ENCODE peak calls at places on chromosome 1, in four cellular contexts. C, S, J and I are unnamed samples.

GRCh38 chr1:173867141-173867752 is 542 bp downstream of the GAS5 start:
- DNase-seq in J (no peak), S (no peak), C (no peak), I (no peak)

GRCh38 chr1:177945943-177946650 is 23.8 kb downstream of the SEC16B start:
- DNase-seq in J (peak; percentile 38), S (no peak), C (peak; percentile 72), I (peak; percentile 47)

GRCh38 chr1:79441243-79441642 is 434.7 kb upstream of the ADGRL4 start:
- DNase-seq in C (no peak), J (no peak), S (no peak), I (no peak)

GRCh38 chr1:241424480-241424971 is 67.5 kb upstream of the RGS7 start:
- DNase-seq in S (no peak), C (no peak), J (no peak), I (no peak)

GRCh38 chr1:61049850-61050540 is 32.4 kb upstream of the NFIA start:
- DNase-seq in S (peak; percentile 50), C (peak; percentile 93), J (peak; percentile 51), I (peak; percentile 88)

GRCh38 chr1:177306981-177307380 is 136.2 kb downstream of the BRINP2 start:
- DNase-seq in C (no peak), S (no peak), J (no peak), I (no peak)

GRCh38 chr1:246798606-246799496 is 74.6 kb downstream of the SCCPDH start:
- DNase-seq in J (no peak), C (no peak), S (no peak), I (no peak)

GRCh38 chr1:41580021-41580420 is 95.5 kb upstream of the EDN2 start:
- DNase-seq in C (no peak), J (no peak), S (no peak), I (no peak)

GRCh38 chr1:19042675-19043578 is 86.5 kb upstream of the IFFO2 start:
- DNase-seq in C (no peak), J (no peak), S (no peak), I (no peak)

GRCh38 chr1:246271516-246271915 is 235.6 kb downstream of the SMYD3 start:
- DNase-seq in J (no peak), C (no peak), S (no peak), I (no peak)

GRCh38 chr1:234515411-234515810 is 36.4 kb upstream of the TARBP1 start:
- DNase-seq in J (no peak), C (no peak), S (no peak), I (no peak)

GRCh38 chr1:179025975-179026812 is 500 bp downstream of the FAM20B start:
- DNase-seq in S (no peak), C (peak; percentile 52), J (peak; percentile 63), I (peak; percentile 60)

GRCh38 chr1:115557715-115558114 is 84.1 kb upstream of the VANGL1 start:
- DNase-seq in J (no peak), C (no peak), S (no peak), I (no peak)

GRCh38 chr1:96374076-96374762 is 347.4 kb upstream of the PTBP2 start:
- DNase-seq in C (peak; percentile 57), S (no peak), J (no peak), I (no peak)

GRCh38 chr1:177586429-177586828 is 383.4 kb downstream of the SEC16B start:
- DNase-seq in C (peak; percentile 56), S (no peak), J (no peak), I (no peak)

GRCh38 chr1:89754518-89754917 is 66.3 kb upstream of the LRRC8D start:
- DNase-seq in S (no peak), J (no peak), C (no peak), I (no peak)

GRCh38 chr1:205933672-205934618 is 9.3 kb downstream of the SLC26A9 start:
- DNase-seq in S (no peak), J (no peak), C (peak; percentile 84), I (peak; percentile 84)

GRCh38 chr1:172360511-172360910 is 60.0 kb upstream of the C1orf105 start:
- DNase-seq in J (no peak), C (peak; percentile 19), S (no peak), I (no peak)

GRCh38 chr1:236760480-236760879 is 34.6 kb upstream of the MTR start:
- DNase-seq in C (no peak), J (no peak), S (no peak), I (no peak)

GRCh38 chr1:92483442-92484170 is 3.1 kb downstream of the GFI1 start:
- DNase-seq in S (no peak), C (no peak), J (peak; percentile 42), I (no peak)

GRCh38 chr1:157626099-157626498 is 28.2 kb upstream of the FCRL4 start:
- DNase-seq in C (no peak), S (no peak), J (peak; percentile 8), I (no peak)

GRCh38 chr1:39522661-39523567 is 31.5 kb downstream of the BMP8A start:
- DNase-seq in S (no peak), J (no peak), C (no peak), I (no peak)

GRCh38 chr1:87265786-87266185 is 62.9 kb upstream of the LMO4 start:
- DNase-seq in C (no peak), S (no peak), J (no peak), I (no peak)

GRCh38 chr1:186424539-186424938 is 36.4 kb downstream of the PDC start:
- DNase-seq in C (no peak), S (no peak), J (no peak), I (no peak)

GRCh38 chr1:152037920-152038658 is 1.3 kb upstream of the S100A11 start:
- DNase-seq in C (no peak), S (no peak), J (no peak), I (no peak)

GRCh38 chr1:152034324-152034653 is 2.5 kb downstream of the S100A11 start:
- DNase-seq in S (no peak), J (no peak), C (no peak), I (no peak)

GRCh38 chr1:152035406-152036315 is 1.1 kb downstream of the S100A11 start:
- DNase-seq in C (peak; percentile 63), S (no peak), J (no peak), I (no peak)

GRCh38 chr1:152036316-152037216 is at the start of gene S100A11:
- DNase-seq in J (peak; percentile 40), C (peak; percentile 73), S (peak; percentile 27), I (peak; percentile 67)

GRCh38 chr1:152034654-152035405 is 2.0 kb downstream of the S100A11 start:
- DNase-seq in C (peak; percentile 60), J (no peak), S (no peak), I (peak; percentile 53)
- TF ChIP-seq POLR2A in C (peak; percentile 25), J (no peak), S (peak; percentile 7), I (no peak)

DNA sequence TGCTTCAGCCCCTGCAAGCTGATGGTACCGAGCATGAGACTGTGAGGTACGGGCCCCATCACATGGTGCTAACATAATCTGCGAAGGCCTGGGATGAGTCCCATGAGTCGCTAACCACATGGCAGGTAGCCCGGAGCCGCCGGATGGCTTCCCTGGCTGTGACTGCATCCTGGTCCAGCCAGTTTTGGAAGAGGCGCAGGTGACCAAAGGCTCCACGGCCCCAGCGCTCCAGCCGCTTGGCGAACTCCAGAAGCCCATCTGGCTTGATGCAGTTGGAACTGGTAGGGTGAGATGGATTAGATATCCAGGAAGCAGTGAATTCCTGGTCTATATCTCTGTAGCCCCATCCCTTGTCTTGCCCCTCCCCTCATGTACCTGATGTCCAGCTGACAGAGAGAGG is 24.6 kb downstream of the LRRC41 start:
- DNase-seq in C (no peak), J (no peak), S (no peak), I (no peak)
- TF ChIP-seq POLR2A in C (no peak), J (no peak), S (no peak), I (no peak)

GRCh38 chr1:67688526-67689219 is 3.7 kb downstream of the GADD45A start:
- DNase-seq in C (no peak), J (no peak), S (no peak), I (no peak)
- TF ChIP-seq POLR2A in C (peak; percentile 74), J (no peak), S (no peak), I (no peak)

GRCh38 chr1:66532214-66532613 is 1.7 kb upstream of the SGIP1 start:
- DNase-seq in S (no peak), J (no peak), C (no peak), I (no peak)

GRCh38 chr1:66532798-66533783 is 862 bp upstream of the SGIP1 start:
- DNase-seq in S (no peak), C (peak; percentile 81), J (no peak), I (no peak)

GRCh38 chr1:66535149-66535548 is 1.2 kb downstream of the SGIP1 start:
- DNase-seq in J (no peak), S (no peak), C (no peak), I (no peak)

GRCh38 chr1:66535853-66536252 is 1.9 kb downstream of the SGIP1 start:
- DNase-seq in S (no peak), J (no peak), C (peak; percentile 34), I (no peak)

GRCh38 chr1:66533804-66534745 is at the start of gene SGIP1:
- DNase-seq in J (no peak), S (no peak), C (peak; percentile 88), I (no peak)
- TF ChIP-seq POLR2A in J (no peak), S (no peak), C (no peak), I (no peak)

GRCh38 chr1:58779837-58780585 is 3.8 kb downstream of the JUN start:
- DNase-seq in J (no peak), C (peak; percentile 79), S (no peak), I (no peak)
- TF ChIP-seq POLR2A in J (peak; percentile 52), C (peak; percentile 84), S (peak; percentile 61), I (no peak)